ENCODE peak calls at places on chromosomes 4 and X, in six cellular contexts. One of them, this sample, is unnamed.

GRCh38 chr4:40238700-40239548 is 42.1 kb downstream of the RHOH start:
- DNase-seq in psoas muscle: no peak
- DNase-seq in dermis blood vessel endothelial cell: no peak
- DNase-seq in fibroblast of the conjunctiva: no peak
- DNase-seq in Peyer's patch: peak
- DNase-seq in non-pigmented ciliary epithelial cell: no peak
- DNase-seq in this sample: no peak

GRCh38 chrX:103666202-103667107 is 20.0 kb downstream of the MORF4L2 start:
- DNase-seq in psoas muscle: no peak
- DNase-seq in fibroblast of the conjunctiva: no peak
- DNase-seq in Peyer's patch: no peak
- DNase-seq in dermis blood vessel endothelial cell: no peak
- DNase-seq in non-pigmented ciliary epithelial cell: no peak
- DNase-seq in this sample: no peak

GRCh38 chrX:8897259-8897658 is 96.1 kb upstream of the FAM9A start:
- DNase-seq in non-pigmented ciliary epithelial cell: no peak
- DNase-seq in dermis blood vessel endothelial cell: no peak
- DNase-seq in fibroblast of the conjunctiva: no peak
- DNase-seq in psoas muscle: no peak
- DNase-seq in Peyer's patch: no peak
- DNase-seq in this sample: no peak

GRCh38 chr4:61714387-61714890 is 514.3 kb downstream of the ADGRL3 start:
- DNase-seq in psoas muscle: no peak
- DNase-seq in fibroblast of the conjunctiva: no peak
- DNase-seq in dermis blood vessel endothelial cell: no peak
- DNase-seq in Peyer's patch: no peak
- DNase-seq in non-pigmented ciliary epithelial cell: no peak
- DNase-seq in this sample: no peak

GRCh38 chr4:153076861-153077260 is 127.4 kb upstream of the TRIM2 start:
- DNase-seq in psoas muscle: no peak
- DNase-seq in non-pigmented ciliary epithelial cell: no peak
- DNase-seq in fibroblast of the conjunctiva: no peak
- DNase-seq in dermis blood vessel endothelial cell: no peak
- DNase-seq in Peyer's patch: no peak
- DNase-seq in this sample: no peak

GRCh38 chrX:104670051-104670450 is 104.1 kb downstream of the IL1RAPL2 start:
- DNase-seq in dermis blood vessel endothelial cell: no peak
- DNase-seq in Peyer's patch: peak
- DNase-seq in psoas muscle: no peak
- DNase-seq in non-pigmented ciliary epithelial cell: no peak
- DNase-seq in fibroblast of the conjunctiva: no peak
- DNase-seq in this sample: no peak

GRCh38 chr4:17095771-17096170 is 197.3 kb upstream of the LDB2 start:
- DNase-seq in fibroblast of the conjunctiva: no peak
- DNase-seq in Peyer's patch: no peak
- DNase-seq in psoas muscle: no peak
- DNase-seq in dermis blood vessel endothelial cell: no peak
- DNase-seq in non-pigmented ciliary epithelial cell: no peak
- DNase-seq in this sample: no peak

GRCh38 chr4:142416121-142416520 is 430.0 kb downstream of the INPP4B start:
- DNase-seq in Peyer's patch: no peak
- DNase-seq in fibroblast of the conjunctiva: no peak
- DNase-seq in non-pigmented ciliary epithelial cell: no peak
- DNase-seq in dermis blood vessel endothelial cell: no peak
- DNase-seq in psoas muscle: no peak
- DNase-seq in this sample: no peak

GRCh38 chr4:96166806-96167205 is 326.9 kb downstream of the PDHA2 start:
- DNase-seq in dermis blood vessel endothelial cell: no peak
- DNase-seq in fibroblast of the conjunctiva: no peak
- DNase-seq in psoas muscle: no peak
- DNase-seq in Peyer's patch: no peak
- DNase-seq in non-pigmented ciliary epithelial cell: no peak
- DNase-seq in this sample: no peak

GRCh38 chr4:46839128-46839527 is 69.9 kb downstream of the COX7B2 start:
- DNase-seq in fibroblast of the conjunctiva: no peak
- DNase-seq in dermis blood vessel endothelial cell: no peak
- DNase-seq in psoas muscle: no peak
- DNase-seq in Peyer's patch: no peak
- DNase-seq in non-pigmented ciliary epithelial cell: no peak
- DNase-seq in this sample: no peak

GRCh38 chrX:147803948-147804347 is 107.8 kb upstream of the FMR1 start:
- DNase-seq in psoas muscle: no peak
- DNase-seq in fibroblast of the conjunctiva: no peak
- DNase-seq in dermis blood vessel endothelial cell: no peak
- DNase-seq in Peyer's patch: no peak
- DNase-seq in non-pigmented ciliary epithelial cell: no peak
- DNase-seq in this sample: no peak

GRCh38 chr4:13484045-13484748 is at the start of gene RAB28:
- DNase-seq in non-pigmented ciliary epithelial cell: peak
- DNase-seq in dermis blood vessel endothelial cell: peak
- DNase-seq in psoas muscle: peak
- DNase-seq in fibroblast of the conjunctiva: peak
- DNase-seq in Peyer's patch: peak
- DNase-seq in this sample: peak

GRCh38 chr4:138090145-138090917 is 151.8 kb downstream of the SLC7A11 start:
- DNase-seq in Peyer's patch: peak
- DNase-seq in psoas muscle: no peak
- DNase-seq in non-pigmented ciliary epithelial cell: peak
- DNase-seq in fibroblast of the conjunctiva: peak
- DNase-seq in dermis blood vessel endothelial cell: peak
- DNase-seq in this sample: peak

GRCh38 chrX:77087529-77088169 is 359.5 kb upstream of the FGF16 start:
- DNase-seq in fibroblast of the conjunctiva: peak
- DNase-seq in psoas muscle: no peak
- DNase-seq in dermis blood vessel endothelial cell: peak
- DNase-seq in non-pigmented ciliary epithelial cell: no peak
- DNase-seq in Peyer's patch: no peak
- DNase-seq in this sample: peak

GRCh38 chr4:53040459-53040815 is 178.3 kb downstream of the RASL11B start:
- DNase-seq in Peyer's patch: no peak
- DNase-seq in non-pigmented ciliary epithelial cell: no peak
- DNase-seq in dermis blood vessel endothelial cell: no peak
- DNase-seq in fibroblast of the conjunctiva: no peak
- DNase-seq in psoas muscle: no peak
- DNase-seq in this sample: no peak

GRCh38 chr4:151276787-151277557 is at the start of gene PRSS48:
- DNase-seq in psoas muscle: peak
- DNase-seq in fibroblast of the conjunctiva: peak
- DNase-seq in non-pigmented ciliary epithelial cell: no peak
- DNase-seq in Peyer's patch: peak
- DNase-seq in dermis blood vessel endothelial cell: peak
- DNase-seq in this sample: peak

GRCh38 chr4:76606662-76607265 is 171.7 kb downstream of the SHROOM3 start:
- DNase-seq in dermis blood vessel endothelial cell: no peak
- DNase-seq in Peyer's patch: no peak
- DNase-seq in non-pigmented ciliary epithelial cell: no peak
- DNase-seq in psoas muscle: no peak
- DNase-seq in fibroblast of the conjunctiva: no peak
- DNase-seq in this sample: no peak

GRCh38 chr4:184489771-184490170 is 15.4 kb upstream of the IRF2 start:
- DNase-seq in fibroblast of the conjunctiva: no peak
- DNase-seq in non-pigmented ciliary epithelial cell: no peak
- DNase-seq in psoas muscle: no peak
- DNase-seq in Peyer's patch: no peak
- DNase-seq in dermis blood vessel endothelial cell: no peak
- DNase-seq in this sample: no peak

GRCh38 chr4:17580969-17581368 is 4.0 kb downstream of the LAP3 start:
- DNase-seq in psoas muscle: no peak
- DNase-seq in dermis blood vessel endothelial cell: peak
- DNase-seq in fibroblast of the conjunctiva: no peak
- DNase-seq in non-pigmented ciliary epithelial cell: peak
- DNase-seq in Peyer's patch: no peak
- DNase-seq in this sample: no peak

GRCh38 chr4:5079581-5079980 is 28.3 kb downstream of the STK32B start:
- DNase-seq in Peyer's patch: no peak
- DNase-seq in psoas muscle: no peak
- DNase-seq in dermis blood vessel endothelial cell: peak
- DNase-seq in fibroblast of the conjunctiva: no peak
- DNase-seq in non-pigmented ciliary epithelial cell: no peak
- DNase-seq in this sample: no peak

GRCh38 chr4:184824081-184824775 is 1.5 kb downstream of the ACSL1 start:
- DNase-seq in non-pigmented ciliary epithelial cell: no peak
- DNase-seq in Peyer's patch: no peak
- DNase-seq in psoas muscle: no peak
- DNase-seq in dermis blood vessel endothelial cell: peak
- DNase-seq in fibroblast of the conjunctiva: no peak
- DNase-seq in this sample: no peak